ENCODE peak calls at places on chromosomes 13 and 19, in nine cellular contexts. I, S, R, M, E, V, N, G and D are unnamed samples.

GRCh38 chr19:6238256-6238642 is 41.5 kb downstream of the MLLT1 start:
- DNase-seq in I (no peak), S (no peak), R (no peak), M (no peak), E (no peak), V (peak; percentile 14), N (no peak), G (no peak), D (peak; percentile 71)

GRCh38 chr19:52086481-52086880 is 9.1 kb downstream of the ZNF841 start:
- DNase-seq in I (no peak), S (no peak), R (no peak), M (no peak), E (no peak), V (no peak), N (no peak), G (no peak), D (peak; percentile 5)

GRCh38 chr13:30338331-30338851 is 31.0 kb upstream of the KATNAL1 start:
- DNase-seq in I (no peak), S (no peak), R (no peak), M (no peak), E (no peak), V (no peak), N (no peak), G (no peak), D (peak; percentile 41)

GRCh38 chr13:77056382-77056781 is 29.4 kb upstream of the FBXL3 start:
- DNase-seq in I (no peak), S (no peak), R (no peak), M (no peak), E (no peak), V (no peak), N (no peak), G (no peak), D (no peak)

GRCh38 chr19:24046550-24046949 is 40.4 kb upstream of the ZNF254 start:
- DNase-seq in I (no peak), S (no peak), R (no peak), M (no peak), E (no peak), V (no peak), N (no peak), G (no peak), D (no peak)

GRCh38 chr13:48533986-48534600 is 1.2 kb upstream of the RCBTB2 start:
- DNase-seq in I (no peak), S (no peak), R (no peak), M (no peak), E (no peak), V (no peak), N (no peak), G (no peak), D (no peak)

GRCh38 chr13:41707192-41707858 is 250.0 kb downstream of the RGCC start:
- DNase-seq in I (no peak), S (no peak), R (no peak), M (no peak), E (no peak), V (no peak), N (no peak), G (no peak), D (peak; percentile 86)

GRCh38 chr19:17475541-17476115 is 5.3 kb downstream of the SLC27A1 start:
- DNase-seq in I (peak; percentile 64), S (no peak), R (no peak), M (peak; percentile 60), E (no peak), V (no peak), N (peak; percentile 39), G (peak; percentile 31), D (peak; percentile 37)

DNA sequence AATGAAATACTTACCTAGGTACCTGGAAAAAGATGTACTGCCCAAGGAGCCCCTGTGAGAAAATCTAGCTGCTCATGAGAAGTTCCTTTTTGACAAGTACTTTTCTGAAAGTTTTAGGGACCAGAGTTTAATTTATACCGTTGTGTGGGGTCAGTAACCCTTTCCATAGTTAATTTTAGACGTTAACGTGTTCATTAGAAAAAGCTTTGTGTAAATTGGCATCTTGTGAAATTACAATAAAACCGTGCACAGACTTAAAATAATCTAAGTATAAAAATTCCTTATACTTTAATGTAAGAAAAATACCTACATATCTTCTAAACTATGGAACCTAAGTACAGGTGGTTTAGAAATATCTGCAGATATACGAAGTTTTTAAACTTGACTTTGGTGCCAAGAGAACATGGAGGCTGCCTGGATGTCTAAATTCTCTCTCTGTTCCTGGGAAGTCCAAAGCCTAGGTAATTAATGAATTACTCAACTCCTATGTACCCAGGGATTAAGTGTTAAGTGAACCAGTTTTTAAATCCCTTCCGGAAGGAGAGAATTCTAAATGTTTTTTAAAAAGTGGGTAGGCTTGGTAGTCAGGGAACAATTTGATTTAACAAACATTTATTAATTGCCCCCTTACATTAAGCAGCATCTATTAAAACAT is 50.2 kb upstream of the PDX1 start:
- DNase-seq in I (no peak), S (no peak), R (no peak), M (no peak), E (no peak), V (no peak), N (no peak), G (no peak), D (no peak)
- TF ChIP-seq CTCF in I (no peak), S (no peak), R (no peak), M (no peak), E (no peak), V (peak; percentile 4), N (no peak), G (no peak), D (no peak)

GRCh38 chr13:21104199-21105019 is 43.0 kb upstream of the LATS2 start:
- DNase-seq in I (no peak), S (no peak), R (no peak), M (no peak), E (no peak), V (no peak), N (no peak), G (no peak), D (no peak)

GRCh38 chr13:21101865-21102576 is 40.6 kb upstream of the LATS2 start:
- DNase-seq in I (no peak), S (no peak), R (no peak), M (no peak), E (no peak), V (no peak), N (no peak), G (no peak), D (no peak)

GRCh38 chr13:21106089-21106488 is 44.7 kb upstream of the LATS2 start:
- DNase-seq in I (peak; percentile 78), S (no peak), R (no peak), M (no peak), E (no peak), V (no peak), N (no peak), G (no peak), D (no peak)

GRCh38 chr13:21100211-21100610 is 38.8 kb upstream of the LATS2 start:
- DNase-seq in I (no peak), S (no peak), R (no peak), M (no peak), E (no peak), V (no peak), N (no peak), G (no peak), D (no peak)

DNA sequence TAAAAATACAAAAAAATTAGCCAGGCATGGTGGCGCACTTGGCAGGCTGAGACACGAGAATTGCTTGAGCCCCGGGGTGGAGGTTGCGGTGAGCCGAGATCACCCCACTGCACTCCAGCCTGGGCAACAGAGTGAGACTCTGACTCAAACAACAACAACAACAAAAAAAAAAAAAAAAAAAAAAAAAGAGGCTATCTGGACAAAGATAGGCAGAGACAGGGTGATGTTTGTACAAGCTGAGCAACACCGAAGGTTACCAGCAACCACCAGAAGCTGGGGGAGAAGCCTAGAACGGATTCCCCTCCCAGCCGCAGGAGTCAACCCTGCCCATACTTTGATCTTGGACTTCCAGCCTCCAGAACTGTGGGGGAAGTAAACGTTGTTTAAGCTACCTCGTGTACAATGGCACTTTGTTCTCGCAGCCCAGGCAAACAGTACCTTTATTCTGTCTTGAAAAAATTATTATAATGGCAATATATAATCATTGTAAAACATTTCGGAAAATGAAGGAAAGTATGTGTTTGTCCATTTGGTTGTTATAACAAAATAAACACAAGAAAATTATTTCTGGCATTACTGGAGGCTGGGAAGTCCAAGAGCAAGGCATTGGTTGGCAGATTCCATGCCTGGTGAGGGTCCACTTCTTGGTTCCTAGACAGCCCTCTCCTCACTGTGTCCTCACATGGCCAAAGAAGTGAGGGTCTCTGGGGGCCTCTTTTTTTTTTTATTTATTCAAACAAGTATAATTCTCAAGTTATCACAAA is 39.8 kb upstream of the LATS2 start:
- DNase-seq in I (no peak), S (no peak), R (no peak), M (no peak), E (no peak), V (no peak), N (no peak), G (no peak), D (no peak)
- H3K4me3 ChIP-seq in I (no peak overlapping the region), S (no peak overlapping the region), R (no peak overlapping the region), M (no peak overlapping the region), E (no peak overlapping the region), V (no peak overlapping the region), N (no peak overlapping the region), G (no peak overlapping the region), D (no peak overlapping the region)

GRCh38 chr19:18647807-18648206 is 11.0 kb downstream of the KLHL26 start:
- DNase-seq in I (no peak), S (no peak), R (no peak), M (no peak), E (no peak), V (no peak), N (no peak), G (no peak), D (no peak)

GRCh38 chr19:18647371-18647767 is 10.5 kb downstream of the KLHL26 start:
- DNase-seq in I (no peak), S (no peak), R (no peak), M (no peak), E (no peak), V (no peak), N (no peak), G (no peak), D (no peak)

GRCh38 chr19:18646535-18647370 is 9.9 kb downstream of the KLHL26 start:
- DNase-seq in I (no peak), S (no peak), R (no peak), M (no peak), E (no peak), V (no peak), N (no peak), G (no peak), D (no peak)

GRCh38 chr19:18645035-18645511 is 8.2 kb downstream of the KLHL26 start:
- DNase-seq in I (no peak), S (no peak), R (no peak), M (no peak), E (no peak), V (no peak), N (peak; percentile 75), G (no peak), D (no peak)

GRCh38 chr19:18644144-18645034 is 7.6 kb downstream of the KLHL26 start:
- DNase-seq in I (no peak), S (no peak), R (no peak), M (no peak), E (no peak), V (no peak), N (no peak), G (no peak), D (no peak)
- TF ChIP-seq CTCF in I (no peak), S (no peak), R (no peak), M (peak; percentile 14), E (peak; percentile 40), V (no peak), N (peak; percentile 35), G (peak; percentile 27), D (no peak)

DNA sequence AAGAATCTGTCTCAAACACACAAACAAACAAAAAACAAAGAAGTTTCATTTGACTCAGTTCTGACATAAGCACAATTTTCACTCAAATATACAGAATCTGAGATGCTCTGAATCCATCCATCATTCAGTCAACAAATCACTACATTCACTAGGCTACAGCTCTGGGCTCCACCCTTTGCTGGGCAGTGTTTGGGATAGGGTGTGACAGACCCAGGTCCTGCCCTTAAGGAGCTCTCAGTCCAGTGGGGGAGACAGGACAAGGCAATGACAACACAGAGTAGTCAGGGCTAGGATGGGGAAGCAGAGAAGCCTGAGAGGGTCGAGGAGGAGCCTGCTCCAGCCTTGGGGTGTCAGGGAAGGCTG is 45.3 kb downstream of the SPTBN4 start:
- DNase-seq in I (no peak), S (no peak), R (no peak), M (no peak), E (no peak), V (no peak), N (no peak), G (no peak), D (no peak)
- H3K4me3 ChIP-seq in I (no peak overlapping the region), S (no peak overlapping the region), R (no peak overlapping the region), M (no peak overlapping the region), E (no peak overlapping the region), V (no peak overlapping the region), N (no peak overlapping the region), G (no peak overlapping the region), D (no peak overlapping the region)